ENCODE peak calls at places on chromosomes 11 and 22, in seven cellular contexts. One of them, this sample, is unnamed.

GRCh38 chr11:96228472-96228871 is 114.5 kb downstream of the MAML2 start:
- DNase-seq in tibial nerve: peak
- DNase-seq in hepatic stellate cell: peak
- DNase-seq in GM04503: no peak
- DNase-seq in progenitor cell of endocrine pancreas: no peak
- DNase-seq in amniotic stem cell: peak
- DNase-seq in transverse colon: peak
- DNase-seq in this sample: no peak

GRCh38 chr11:111840143-111840542 is 31.2 kb downstream of the ALG9 start:
- DNase-seq in tibial nerve: no peak
- DNase-seq in hepatic stellate cell: no peak
- DNase-seq in GM04503: no peak
- DNase-seq in progenitor cell of endocrine pancreas: no peak
- DNase-seq in amniotic stem cell: no peak
- DNase-seq in transverse colon: no peak
- DNase-seq in this sample: no peak

GRCh38 chr22:36816635-36817428 is at the start of gene PVALB:
- DNase-seq in tibial nerve: no peak
- DNase-seq in hepatic stellate cell: no peak
- DNase-seq in GM04503: no peak
- DNase-seq in progenitor cell of endocrine pancreas: no peak
- DNase-seq in amniotic stem cell: no peak
- DNase-seq in transverse colon: no peak
- DNase-seq in this sample: no peak

GRCh38 chr11:122727101-122727929 is 71.8 kb downstream of the UBASH3B start:
- DNase-seq in tibial nerve: no peak
- DNase-seq in hepatic stellate cell: no peak
- DNase-seq in GM04503: no peak
- DNase-seq in progenitor cell of endocrine pancreas: no peak
- DNase-seq in amniotic stem cell: no peak
- DNase-seq in transverse colon: peak
- DNase-seq in this sample: no peak

GRCh38 chr11:100525635-100526034 is 161.5 kb upstream of the ARHGAP42 start:
- DNase-seq in tibial nerve: no peak
- DNase-seq in hepatic stellate cell: no peak
- DNase-seq in GM04503: no peak
- DNase-seq in progenitor cell of endocrine pancreas: no peak
- DNase-seq in amniotic stem cell: no peak
- DNase-seq in transverse colon: no peak
- DNase-seq in this sample: no peak

GRCh38 chr11:65786786-65787636 is at the start of gene OVOL1:
- DNase-seq in tibial nerve: no peak
- DNase-seq in hepatic stellate cell: no peak
- DNase-seq in GM04503: no peak
- DNase-seq in progenitor cell of endocrine pancreas: peak
- DNase-seq in amniotic stem cell: no peak
- DNase-seq in transverse colon: peak
- DNase-seq in this sample: no peak

GRCh38 chr22:42173183-42173926 is 42.7 kb upstream of the CYP2D6 start:
- DNase-seq in tibial nerve: no peak
- DNase-seq in hepatic stellate cell: no peak
- DNase-seq in GM04503: no peak
- DNase-seq in progenitor cell of endocrine pancreas: no peak
- DNase-seq in amniotic stem cell: no peak
- DNase-seq in transverse colon: no peak
- DNase-seq in this sample: no peak

GRCh38 chr22:29520851-29521250 is 32.7 kb downstream of the THOC5 start:
- DNase-seq in tibial nerve: no peak
- DNase-seq in hepatic stellate cell: peak
- DNase-seq in GM04503: peak
- DNase-seq in progenitor cell of endocrine pancreas: no peak
- DNase-seq in amniotic stem cell: peak
- DNase-seq in transverse colon: no peak
- DNase-seq in this sample: no peak

GRCh38 chr11:65493367-65494176 is 5.3 kb upstream of the MALAT1 start:
- DNase-seq in tibial nerve: peak
- DNase-seq in hepatic stellate cell: peak
- DNase-seq in GM04503: peak
- DNase-seq in progenitor cell of endocrine pancreas: no peak
- DNase-seq in amniotic stem cell: peak
- DNase-seq in transverse colon: peak
- DNase-seq in this sample: peak

GRCh38 chr22:27835446-27835845 is 33.9 kb upstream of the MN1 start:
- DNase-seq in tibial nerve: no peak
- DNase-seq in hepatic stellate cell: no peak
- DNase-seq in GM04503: no peak
- DNase-seq in progenitor cell of endocrine pancreas: no peak
- DNase-seq in amniotic stem cell: no peak
- DNase-seq in transverse colon: no peak
- DNase-seq in this sample: no peak

GRCh38 chr11:36774603-36775002 is 176.6 kb upstream of the RAG2 start:
- DNase-seq in tibial nerve: no peak
- DNase-seq in hepatic stellate cell: no peak
- DNase-seq in GM04503: peak
- DNase-seq in progenitor cell of endocrine pancreas: no peak
- DNase-seq in amniotic stem cell: no peak
- DNase-seq in transverse colon: no peak
- DNase-seq in this sample: peak

GRCh38 chr11:36376315-36376887 is 80.3 kb downstream of the PRR5L start:
- DNase-seq in tibial nerve: no peak
- DNase-seq in hepatic stellate cell: peak
- DNase-seq in GM04503: no peak
- DNase-seq in progenitor cell of endocrine pancreas: no peak
- DNase-seq in amniotic stem cell: peak
- DNase-seq in transverse colon: peak
- DNase-seq in this sample: no peak

GRCh38 chr11:609355-609811 is 6.4 kb downstream of the IRF7 start:
- DNase-seq in tibial nerve: no peak
- DNase-seq in hepatic stellate cell: no peak
- DNase-seq in GM04503: no peak
- DNase-seq in progenitor cell of endocrine pancreas: no peak
- DNase-seq in amniotic stem cell: no peak
- DNase-seq in transverse colon: no peak
- DNase-seq in this sample: no peak

GRCh38 chr11:109604506-109604905 is 182.5 kb downstream of the C11orf87 start:
- DNase-seq in tibial nerve: no peak
- DNase-seq in hepatic stellate cell: no peak
- DNase-seq in GM04503: no peak
- DNase-seq in progenitor cell of endocrine pancreas: no peak
- DNase-seq in amniotic stem cell: no peak
- DNase-seq in transverse colon: no peak
- DNase-seq in this sample: no peak

GRCh38 chr22:48979482-48979881 is 848.2 kb downstream of the BRD1 start:
- DNase-seq in tibial nerve: no peak
- DNase-seq in hepatic stellate cell: no peak
- DNase-seq in GM04503: no peak
- DNase-seq in progenitor cell of endocrine pancreas: no peak
- DNase-seq in amniotic stem cell: no peak
- DNase-seq in transverse colon: no peak
- DNase-seq in this sample: no peak

GRCh38 chr22:22591348-22592299 is 32.6 kb upstream of the PRAME start:
- DNase-seq in tibial nerve: no peak
- DNase-seq in hepatic stellate cell: no peak
- DNase-seq in GM04503: no peak
- DNase-seq in progenitor cell of endocrine pancreas: no peak
- DNase-seq in amniotic stem cell: no peak
- DNase-seq in transverse colon: no peak
- DNase-seq in this sample: no peak

GRCh38 chr11:2666828-2667570 is 32.8 kb downstream of the KCNQ1OT1 start:
- DNase-seq in tibial nerve: no peak
- DNase-seq in hepatic stellate cell: no peak
- DNase-seq in GM04503: no peak
- DNase-seq in progenitor cell of endocrine pancreas: peak
- DNase-seq in amniotic stem cell: no peak
- DNase-seq in transverse colon: no peak
- DNase-seq in this sample: no peak

This sample was measured in epithelial cell of proximal tubule.